ENCODE peak calls at places on chromosomes 16 and 17, in ten cellular contexts. S is stomach, K is transverse colon, T is suprapubic skin, F is K562, L is H1, U is upper lobe of left lung, A is HepG2, R is SK-N-SH, G is esophagus muscularis mucosa. P is an unnamed sample.

GRCh38 chr16:9090101-9090959 is 1.1 kb upstream of the HAPSTR1 start:
- DNase-seq in U (peak), A (no peak), L (no peak), F (peak), T (peak), K (peak), S (peak), G (no peak), R (peak), P (peak)

GRCh38 chr17:68228817-68229570 is 18.8 kb upstream of the AMZ2 start:
- DNase-seq in R (no peak), T (no peak), L (no peak), S (no peak), U (peak), A (no peak), G (peak), F (no peak), K (no peak), P (no peak)

GRCh38 chr17:34370997-34371395 is 8.0 kb upstream of the CCL1 start:
- DNase-seq in R (no peak), A (no peak), T (no peak), F (no peak), K (no peak), S (no peak), L (no peak), G (no peak), U (no peak), P (no peak)

GRCh38 chr16:53952215-53953208 is 248.6 kb downstream of the FTO start:
- DNase-seq in T (no peak), F (no peak), A (no peak), G (no peak), K (no peak), R (no peak), L (no peak), S (no peak), U (no peak), P (no peak)

GRCh38 chr17:34571428-34572130 is 7.8 kb upstream of the TMEM132E start:
- DNase-seq in F (no peak), U (no peak), R (peak), S (no peak), T (no peak), A (no peak), G (no peak), L (no peak), K (no peak), P (no peak)

GRCh38 chr17:57455063-57455914 is 199.0 kb downstream of the MSI2 start:
- DNase-seq in K (no peak), S (no peak), T (no peak), U (no peak), L (no peak), F (no peak), A (no peak), G (no peak), R (no peak), P (no peak)

GRCh38 chr17:81519284-81520020 is 6.9 kb upstream of the ACTG1 start:
- DNase-seq in A (no peak), U (peak), F (peak), G (no peak), R (no peak), S (peak), T (no peak), K (peak), L (no peak), P (no peak)

GRCh38 chr17:67032985-67033384 is 11.4 kb upstream of the CACNG1 start:
- DNase-seq in R (no peak), U (peak), F (no peak), K (no peak), L (no peak), A (no peak), G (no peak), S (no peak), T (no peak), P (no peak)

GRCh38 chr16:70253291-70254094 is 1.8 kb upstream of the EXOSC6 start:
- DNase-seq in G (no peak), A (peak), K (peak), F (peak), L (no peak), S (no peak), R (peak), T (no peak), U (no peak), P (no peak)

GRCh38 chr17:50035930-50036329 is 20.0 kb upstream of the ITGA3 start:
- DNase-seq in G (no peak), S (no peak), A (no peak), F (no peak), T (no peak), K (no peak), R (no peak), U (no peak), L (no peak), P (no peak)

GRCh38 chr16:75921281-75921680 is 195.0 kb upstream of the CPHXL start:
- DNase-seq in T (no peak), U (no peak), F (no peak), K (no peak), R (no peak), L (no peak), S (no peak), A (no peak), G (no peak), P (no peak)

GRCh38 chr17:57086069-57086930 is 1.3 kb downstream of the AKAP1 start:
- DNase-seq in T (no peak), G (no peak), K (peak), U (peak), A (peak), S (peak), F (peak), L (no peak), R (peak), P (peak)

GRCh38 chr17:4057731-4058130 is 85.1 kb downstream of the ZZEF1 start:
- DNase-seq in T (no peak), A (no peak), K (no peak), U (no peak), L (no peak), S (no peak), F (no peak), R (no peak), G (no peak), P (no peak)

GRCh38 chr16:11333696-11334095 is 11.6 kb upstream of the RMI2 start:
- DNase-seq in F (no peak), T (no peak), R (no peak), L (no peak), U (no peak), A (no peak), G (no peak), K (no peak), S (no peak), P (no peak)

GRCh38 chr17:58710948-58711552 is 18.6 kb downstream of the RAD51C start:
- DNase-seq in G (no peak), R (peak), K (peak), A (peak), L (no peak), U (no peak), S (peak), F (peak), T (no peak), P (no peak)

GRCh38 chr16:20884240-20884556 is 16.0 kb downstream of the DCUN1D3 start:
- DNase-seq in L (no peak), A (peak), G (no peak), R (no peak), T (no peak), S (no peak), F (no peak), K (peak), U (no peak), P (no peak)

GRCh38 chr17:42894283-42895184 is 6.1 kb upstream of the G6PC1 start:
- DNase-seq in L (no peak), S (peak), R (no peak), G (no peak), U (no peak), F (no peak), K (peak), T (no peak), A (peak), P (peak)

GRCh38 chr17:65547253-65547670 is 14.2 kb downstream of the AXIN2 start:
- DNase-seq in U (no peak), R (no peak), K (peak), S (peak), T (no peak), G (no peak), F (no peak), L (no peak), A (peak), P (peak)

DNA sequence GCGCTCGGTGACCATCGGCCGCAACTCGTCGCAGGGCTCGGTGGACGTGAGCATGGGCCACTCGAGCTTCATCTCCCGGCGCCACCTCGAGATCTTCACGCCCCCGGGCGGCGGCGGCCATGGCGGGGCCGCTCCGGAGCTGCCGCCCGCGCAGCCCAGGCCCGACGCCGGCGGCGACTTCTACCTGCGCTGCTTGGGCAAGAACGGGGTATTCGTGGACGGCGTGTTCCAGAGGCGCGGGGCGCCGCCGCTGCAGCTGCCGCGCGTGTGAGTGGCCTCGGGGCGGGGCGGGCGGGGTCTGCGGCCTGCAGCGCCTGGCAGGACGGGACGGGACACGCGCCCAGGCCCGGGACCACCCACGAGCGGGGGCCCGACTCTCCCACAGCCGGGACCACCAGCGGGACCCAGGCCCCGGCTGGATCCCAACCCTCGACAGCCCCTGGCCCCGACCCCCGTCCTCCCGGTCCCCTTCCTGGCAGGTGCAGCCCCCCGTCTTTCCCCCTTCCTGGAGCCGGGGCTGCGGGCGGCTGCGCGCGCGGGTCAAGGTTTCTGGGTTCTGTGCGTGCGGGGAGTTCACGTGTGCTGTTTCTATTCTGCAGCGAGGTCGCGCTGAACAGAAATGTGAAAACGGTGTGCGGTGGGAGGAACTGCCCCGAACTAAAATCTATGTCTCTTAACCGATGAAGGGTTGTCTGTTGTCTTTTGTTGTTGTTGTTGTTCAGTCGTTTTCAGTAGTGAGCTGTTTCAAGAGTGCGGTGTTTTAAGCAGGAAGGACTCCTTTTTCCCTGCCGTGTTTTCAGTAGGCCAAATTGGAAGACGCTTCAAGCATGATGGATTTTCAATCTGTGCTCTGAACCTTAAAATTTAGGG is 744 bp downstream of the FOXK2 start:
- DNase-seq in K (no peak), F (peak), U (peak), S (no peak), T (no peak), L (no peak), A (no peak), R (peak), G (no peak), P (peak)
- H3K27ac ChIP-seq in K (peak), F (peak), U (peak), S (peak), T (peak), L (no peak), A (peak), R (peak), G (peak), P (peak)

GRCh38 chr17:75316253-75316652 is 27.0 kb upstream of the SLC25A19 start:
- DNase-seq in T (no peak), U (no peak), S (no peak), K (no peak), F (no peak), A (no peak), R (no peak), L (no peak), G (no peak), P (no peak)
- TF ChIP-seq POLR2AphosphoS5 in T (no peak), U (no peak), S (no peak), K (no peak), F (no peak), A (no peak), R (no peak), L (no peak), G (no peak), P (no peak)

DNA sequence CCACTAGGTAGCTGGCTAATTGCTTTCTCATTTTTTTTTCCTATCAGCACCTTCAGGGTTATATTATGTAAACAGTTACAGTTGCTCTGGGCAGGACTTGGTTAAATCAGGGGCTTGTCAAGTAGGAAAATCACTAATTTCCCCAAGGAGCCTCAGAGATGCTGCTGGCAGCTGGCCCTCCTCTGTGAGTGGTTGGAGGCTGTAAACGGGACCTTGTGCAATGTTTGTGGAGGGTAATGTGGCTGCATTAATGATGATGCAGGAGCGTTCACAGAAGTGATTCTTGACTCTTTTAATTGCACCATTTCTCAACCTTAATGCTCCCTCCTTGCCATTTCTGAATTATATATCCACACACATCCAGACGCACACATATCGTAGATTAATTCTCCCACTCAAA is 154.2 kb upstream of the PIRT start:
- DNase-seq in A (no peak), S (no peak), U (no peak), K (no peak), G (no peak), L (no peak), R (no peak), T (no peak), F (no peak), P (no peak)
- TF ChIP-seq EP300 in A (no peak), S (no peak), U (no peak), K (no peak), G (no peak), L (no peak), R (no peak), T (no peak), F (no peak), P (no peak)

DNA sequence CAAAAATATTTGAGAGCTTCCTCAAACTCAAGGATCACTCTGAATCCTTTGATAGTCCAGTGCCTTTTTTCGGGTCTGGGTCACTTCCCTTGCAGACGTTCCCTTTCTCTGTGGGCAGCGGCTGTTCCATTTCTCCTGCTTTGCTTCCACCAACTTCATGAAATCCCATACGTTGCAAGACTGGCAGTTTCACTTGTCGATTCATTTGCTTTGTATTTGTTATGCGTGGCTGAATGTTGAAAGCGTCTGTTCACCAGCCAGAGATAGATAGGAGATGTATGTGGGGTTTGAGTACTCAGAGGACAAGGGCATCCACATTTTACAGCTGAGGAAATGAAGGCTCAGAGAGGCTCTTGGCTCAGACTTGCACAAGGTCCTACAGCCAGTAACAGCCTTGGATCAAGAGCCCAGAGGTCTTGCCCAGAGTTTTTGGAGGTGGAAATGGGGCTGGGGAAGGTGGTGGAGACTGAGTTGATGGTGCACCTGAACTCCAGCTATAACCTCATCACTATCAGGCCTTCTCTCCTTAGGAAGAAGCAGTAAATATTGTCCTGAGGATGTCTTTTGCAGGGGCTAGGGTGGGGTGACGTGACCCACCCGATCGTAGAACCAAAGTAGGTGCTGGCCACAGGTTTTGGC is 1.3 kb upstream of the CCDC102A start:
- DNase-seq in A (no peak), K (no peak), U (no peak), T (peak), S (no peak), F (no peak), G (no peak), L (no peak), R (no peak), P (no peak)
- H3K27ac ChIP-seq in A (no peak), K (peak), U (no peak), T (no peak), S (no peak), F (no peak), G (peak), L (no peak), R (no peak), P (no peak)

GRCh38 chr16:65071371-65072311 is 50.2 kb downstream of the CDH11 start:
- DNase-seq in U (no peak), A (no peak), L (no peak), S (no peak), F (no peak), K (peak), G (peak), R (no peak), T (no peak), P (peak)

GRCh38 chr16:65079549-65079948 is 42.3 kb downstream of the CDH11 start:
- DNase-seq in G (no peak), T (no peak), R (no peak), U (no peak), K (no peak), A (no peak), S (no peak), F (no peak), L (no peak), P (no peak)

GRCh38 chr16:65075877-65076276 is 46.0 kb downstream of the CDH11 start:
- DNase-seq in K (no peak), F (no peak), T (no peak), S (no peak), U (no peak), G (no peak), A (no peak), L (no peak), R (no peak), P (no peak)

GRCh38 chr16:65077181-65077580 is 44.7 kb downstream of the CDH11 start:
- DNase-seq in K (no peak), G (no peak), L (no peak), F (no peak), U (no peak), T (no peak), S (no peak), R (no peak), A (no peak), P (no peak)
- TF ChIP-seq POLR2AphosphoS5 in K (no peak), G (no peak), L (no peak), F (no peak), U (no peak), T (no peak), S (no peak), R (no peak), A (no peak), P (no peak)

GRCh38 chr17:63439682-63440081 is 6.4 kb downstream of the CYB561 start:
- DNase-seq in S (no peak), U (no peak), F (no peak), K (no peak), A (no peak), R (no peak), G (no peak), T (no peak), L (no peak), P (no peak)
- TF ChIP-seq EP300 in S (no peak), U (no peak), F (no peak), K (no peak), A (no peak), R (no peak), G (no peak), T (no peak), L (no peak), P (no peak)

P was measured in sigmoid colon.